ENCODE peak calls at places on chromosomes 6 and 20, in eight cellular contexts. One of them, this sample, is unnamed.
A peak's percentile ranks its signal among the peaks of the same experiment; 100 is the strongest.

GRCh38 chr6:127520061-127520460 is 926 bp upstream of the MTCL3 start:
- DNase-seq in stimulated activated CD4-positive, alpha-beta T cell treated with anti-CD3 and anti-CD28 coated beads, Interleukin-12 subunit alpha, Interleukin-12 subunit beta, amount 100 ng/mL, for 4 hours: no peak
- DNase-seq in NCI-H446: peak; percentile 33
- DNase-seq in activated CD4-positive, CD25-positive, alpha-beta regulatory T cell: no peak
- DNase-seq in glutamatergic neuron: no peak
- DNase-seq in AG04450: no peak
- DNase-seq in heart left ventricle: no peak
- DNase-seq in iris pigment epithelial cell: peak; percentile 12
- DNase-seq in this sample: no peak

GRCh38 chr6:54194067-54194466 is 82.8 kb downstream of the MLIP start:
- DNase-seq in NCI-H446: no peak
- DNase-seq in activated CD4-positive, CD25-positive, alpha-beta regulatory T cell: no peak
- DNase-seq in AG04450: peak; percentile 3
- DNase-seq in heart left ventricle: no peak
- DNase-seq in iris pigment epithelial cell: peak; percentile 82
- DNase-seq in glutamatergic neuron: no peak
- DNase-seq in stimulated activated CD4-positive, alpha-beta T cell treated with anti-CD3 and anti-CD28 coated beads, Interleukin-12 subunit alpha, Interleukin-12 subunit beta, amount 100 ng/mL, for 4 hours: no peak
- DNase-seq in this sample: no peak

GRCh38 chr6:52104979-52105378 is 17.6 kb upstream of the PKHD1 start:
- DNase-seq in AG04450: no peak
- DNase-seq in NCI-H446: no peak
- DNase-seq in iris pigment epithelial cell: no peak
- DNase-seq in activated CD4-positive, CD25-positive, alpha-beta regulatory T cell: no peak
- DNase-seq in stimulated activated CD4-positive, alpha-beta T cell treated with anti-CD3 and anti-CD28 coated beads, Interleukin-12 subunit alpha, Interleukin-12 subunit beta, amount 100 ng/mL, for 4 hours: no peak
- DNase-seq in heart left ventricle: no peak
- DNase-seq in glutamatergic neuron: no peak
- DNase-seq in this sample: no peak

GRCh38 chr6:50249493-50249892 is 199.8 kb upstream of the DEFB112 start:
- DNase-seq in NCI-H446: no peak
- DNase-seq in glutamatergic neuron: no peak
- DNase-seq in AG04450: peak; percentile 7
- DNase-seq in heart left ventricle: no peak
- DNase-seq in iris pigment epithelial cell: peak; percentile 50
- DNase-seq in activated CD4-positive, CD25-positive, alpha-beta regulatory T cell: no peak
- DNase-seq in stimulated activated CD4-positive, alpha-beta T cell treated with anti-CD3 and anti-CD28 coated beads, Interleukin-12 subunit alpha, Interleukin-12 subunit beta, amount 100 ng/mL, for 4 hours: no peak
- DNase-seq in this sample: no peak

GRCh38 chr6:30735668-30736314 is 6.7 kb downstream of the FLOT1 start:
- DNase-seq in activated CD4-positive, CD25-positive, alpha-beta regulatory T cell: no peak
- DNase-seq in stimulated activated CD4-positive, alpha-beta T cell treated with anti-CD3 and anti-CD28 coated beads, Interleukin-12 subunit alpha, Interleukin-12 subunit beta, amount 100 ng/mL, for 4 hours: no peak
- DNase-seq in AG04450: no peak
- DNase-seq in heart left ventricle: no peak
- DNase-seq in NCI-H446: no peak
- DNase-seq in iris pigment epithelial cell: no peak
- DNase-seq in glutamatergic neuron: no peak
- DNase-seq in this sample: no peak

GRCh38 chr6:33610779-33611421 is 10.2 kb upstream of the ITPR3 start:
- DNase-seq in glutamatergic neuron: no peak
- DNase-seq in stimulated activated CD4-positive, alpha-beta T cell treated with anti-CD3 and anti-CD28 coated beads, Interleukin-12 subunit alpha, Interleukin-12 subunit beta, amount 100 ng/mL, for 4 hours: no peak
- DNase-seq in iris pigment epithelial cell: no peak
- DNase-seq in activated CD4-positive, CD25-positive, alpha-beta regulatory T cell: no peak
- DNase-seq in AG04450: no peak
- DNase-seq in heart left ventricle: peak; percentile 55
- DNase-seq in NCI-H446: no peak
- DNase-seq in this sample: no peak

GRCh38 chr6:148846778-148847761 is 100.2 kb downstream of the UST start:
- DNase-seq in NCI-H446: no peak
- DNase-seq in iris pigment epithelial cell: no peak
- DNase-seq in AG04450: no peak
- DNase-seq in activated CD4-positive, CD25-positive, alpha-beta regulatory T cell: no peak
- DNase-seq in stimulated activated CD4-positive, alpha-beta T cell treated with anti-CD3 and anti-CD28 coated beads, Interleukin-12 subunit alpha, Interleukin-12 subunit beta, amount 100 ng/mL, for 4 hours: no peak
- DNase-seq in glutamatergic neuron: no peak
- DNase-seq in heart left ventricle: peak; percentile 29
- DNase-seq in this sample: no peak

GRCh38 chr6:165010556-165011535 is 298.6 kb downstream of the C6orf118 start:
- DNase-seq in heart left ventricle: no peak
- DNase-seq in glutamatergic neuron: no peak
- DNase-seq in iris pigment epithelial cell: peak; percentile 10
- DNase-seq in AG04450: no peak
- DNase-seq in stimulated activated CD4-positive, alpha-beta T cell treated with anti-CD3 and anti-CD28 coated beads, Interleukin-12 subunit alpha, Interleukin-12 subunit beta, amount 100 ng/mL, for 4 hours: no peak
- DNase-seq in NCI-H446: no peak
- DNase-seq in activated CD4-positive, CD25-positive, alpha-beta regulatory T cell: no peak
- DNase-seq in this sample: no peak

GRCh38 chr6:166417285-166417691 is 34.5 kb upstream of the MPC1 start:
- DNase-seq in AG04450: no peak
- DNase-seq in NCI-H446: no peak
- DNase-seq in stimulated activated CD4-positive, alpha-beta T cell treated with anti-CD3 and anti-CD28 coated beads, Interleukin-12 subunit alpha, Interleukin-12 subunit beta, amount 100 ng/mL, for 4 hours: no peak
- DNase-seq in iris pigment epithelial cell: no peak
- DNase-seq in activated CD4-positive, CD25-positive, alpha-beta regulatory T cell: no peak
- DNase-seq in heart left ventricle: no peak
- DNase-seq in glutamatergic neuron: peak; percentile 45
- DNase-seq in this sample: no peak

GRCh38 chr6:24332306-24332705 is 25.6 kb downstream of the DCDC2 start:
- DNase-seq in glutamatergic neuron: no peak
- DNase-seq in NCI-H446: no peak
- DNase-seq in stimulated activated CD4-positive, alpha-beta T cell treated with anti-CD3 and anti-CD28 coated beads, Interleukin-12 subunit alpha, Interleukin-12 subunit beta, amount 100 ng/mL, for 4 hours: no peak
- DNase-seq in heart left ventricle: no peak
- DNase-seq in iris pigment epithelial cell: peak; percentile 60
- DNase-seq in AG04450: no peak
- DNase-seq in activated CD4-positive, CD25-positive, alpha-beta regulatory T cell: no peak
- DNase-seq in this sample: no peak

GRCh38 chr20:57448764-57449354 is 57.7 kb downstream of the RBM38 start:
- DNase-seq in iris pigment epithelial cell: no peak
- DNase-seq in activated CD4-positive, CD25-positive, alpha-beta regulatory T cell: no peak
- DNase-seq in glutamatergic neuron: no peak
- DNase-seq in NCI-H446: no peak
- DNase-seq in AG04450: no peak
- DNase-seq in stimulated activated CD4-positive, alpha-beta T cell treated with anti-CD3 and anti-CD28 coated beads, Interleukin-12 subunit alpha, Interleukin-12 subunit beta, amount 100 ng/mL, for 4 hours: no peak
- DNase-seq in heart left ventricle: no peak
- DNase-seq in this sample: no peak

GRCh38 chr20:39822667-39823066 is 860.5 kb downstream of the DHX35 start:
- DNase-seq in glutamatergic neuron: no peak
- DNase-seq in NCI-H446: no peak
- DNase-seq in iris pigment epithelial cell: peak; percentile 9
- DNase-seq in stimulated activated CD4-positive, alpha-beta T cell treated with anti-CD3 and anti-CD28 coated beads, Interleukin-12 subunit alpha, Interleukin-12 subunit beta, amount 100 ng/mL, for 4 hours: no peak
- DNase-seq in activated CD4-positive, CD25-positive, alpha-beta regulatory T cell: no peak
- DNase-seq in heart left ventricle: no peak
- DNase-seq in AG04450: no peak
- DNase-seq in this sample: no peak

GRCh38 chr6:30615958-30616810 is 859 bp downstream of the PPP1R10 start:
- DNase-seq in glutamatergic neuron: peak; percentile 24
- DNase-seq in stimulated activated CD4-positive, alpha-beta T cell treated with anti-CD3 and anti-CD28 coated beads, Interleukin-12 subunit alpha, Interleukin-12 subunit beta, amount 100 ng/mL, for 4 hours: no peak
- DNase-seq in NCI-H446: peak; percentile 74
- DNase-seq in iris pigment epithelial cell: peak; percentile 21
- DNase-seq in heart left ventricle: no peak
- DNase-seq in activated CD4-positive, CD25-positive, alpha-beta regulatory T cell: no peak
- DNase-seq in AG04450: no peak
- DNase-seq in this sample: peak; percentile 14

GRCh38 chr20:55888655-55889054 is 116.7 kb downstream of the CBLN4 start:
- DNase-seq in heart left ventricle: no peak
- DNase-seq in iris pigment epithelial cell: no peak
- DNase-seq in glutamatergic neuron: no peak
- DNase-seq in NCI-H446: no peak
- DNase-seq in stimulated activated CD4-positive, alpha-beta T cell treated with anti-CD3 and anti-CD28 coated beads, Interleukin-12 subunit alpha, Interleukin-12 subunit beta, amount 100 ng/mL, for 4 hours: no peak
- DNase-seq in activated CD4-positive, CD25-positive, alpha-beta regulatory T cell: no peak
- DNase-seq in AG04450: no peak
- DNase-seq in this sample: no peak

GRCh38 chr20:38405132-38405531 is 30.0 kb downstream of the SNHG17 start:
- DNase-seq in NCI-H446: no peak
- DNase-seq in iris pigment epithelial cell: no peak
- DNase-seq in AG04450: no peak
- DNase-seq in heart left ventricle: no peak
- DNase-seq in glutamatergic neuron: no peak
- DNase-seq in activated CD4-positive, CD25-positive, alpha-beta regulatory T cell: no peak
- DNase-seq in stimulated activated CD4-positive, alpha-beta T cell treated with anti-CD3 and anti-CD28 coated beads, Interleukin-12 subunit alpha, Interleukin-12 subunit beta, amount 100 ng/mL, for 4 hours: no peak
- DNase-seq in this sample: no peak

GRCh38 chr6:125899726-125900182 is 56.8 kb upstream of the HINT3 start:
- DNase-seq in NCI-H446: no peak
- DNase-seq in stimulated activated CD4-positive, alpha-beta T cell treated with anti-CD3 and anti-CD28 coated beads, Interleukin-12 subunit alpha, Interleukin-12 subunit beta, amount 100 ng/mL, for 4 hours: no peak
- DNase-seq in AG04450: no peak
- DNase-seq in glutamatergic neuron: no peak
- DNase-seq in iris pigment epithelial cell: no peak
- DNase-seq in activated CD4-positive, CD25-positive, alpha-beta regulatory T cell: no peak
- DNase-seq in heart left ventricle: no peak
- DNase-seq in this sample: no peak

GRCh38 chr6:27795697-27796494 is 116.3 kb downstream of the OR2B2 start:
- DNase-seq in iris pigment epithelial cell: peak; percentile 81
- DNase-seq in glutamatergic neuron: no peak
- DNase-seq in heart left ventricle: no peak
- DNase-seq in AG04450: peak; percentile 84
- DNase-seq in stimulated activated CD4-positive, alpha-beta T cell treated with anti-CD3 and anti-CD28 coated beads, Interleukin-12 subunit alpha, Interleukin-12 subunit beta, amount 100 ng/mL, for 4 hours: peak; percentile 30
- DNase-seq in activated CD4-positive, CD25-positive, alpha-beta regulatory T cell: peak; percentile 19
- DNase-seq in NCI-H446: peak; percentile 93
- DNase-seq in this sample: peak; percentile 84

GRCh38 chr6:151149788-151150187 is 90.0 kb upstream of the AKAP12 start:
- DNase-seq in glutamatergic neuron: no peak
- DNase-seq in iris pigment epithelial cell: no peak
- DNase-seq in AG04450: no peak
- DNase-seq in NCI-H446: no peak
- DNase-seq in activated CD4-positive, CD25-positive, alpha-beta regulatory T cell: no peak
- DNase-seq in stimulated activated CD4-positive, alpha-beta T cell treated with anti-CD3 and anti-CD28 coated beads, Interleukin-12 subunit alpha, Interleukin-12 subunit beta, amount 100 ng/mL, for 4 hours: no peak
- DNase-seq in heart left ventricle: no peak
- DNase-seq in this sample: no peak

GRCh38 chr6:6230286-6230685 is 90.2 kb downstream of the F13A1 start:
- DNase-seq in heart left ventricle: no peak
- DNase-seq in stimulated activated CD4-positive, alpha-beta T cell treated with anti-CD3 and anti-CD28 coated beads, Interleukin-12 subunit alpha, Interleukin-12 subunit beta, amount 100 ng/mL, for 4 hours: no peak
- DNase-seq in AG04450: no peak
- DNase-seq in iris pigment epithelial cell: no peak
- DNase-seq in glutamatergic neuron: no peak
- DNase-seq in NCI-H446: no peak
- DNase-seq in activated CD4-positive, CD25-positive, alpha-beta regulatory T cell: no peak
- DNase-seq in this sample: no peak

GRCh38 chr6:12258591-12258990 is 31.6 kb upstream of the EDN1 start:
- DNase-seq in stimulated activated CD4-positive, alpha-beta T cell treated with anti-CD3 and anti-CD28 coated beads, Interleukin-12 subunit alpha, Interleukin-12 subunit beta, amount 100 ng/mL, for 4 hours: no peak
- DNase-seq in AG04450: no peak
- DNase-seq in activated CD4-positive, CD25-positive, alpha-beta regulatory T cell: no peak
- DNase-seq in heart left ventricle: no peak
- DNase-seq in glutamatergic neuron: no peak
- DNase-seq in NCI-H446: no peak
- DNase-seq in iris pigment epithelial cell: no peak
- DNase-seq in this sample: no peak

GRCh38 chr20:16189371-16189770 is 383.9 kb downstream of the KIF16B start:
- DNase-seq in heart left ventricle: no peak
- DNase-seq in iris pigment epithelial cell: no peak
- DNase-seq in glutamatergic neuron: no peak
- DNase-seq in activated CD4-positive, CD25-positive, alpha-beta regulatory T cell: no peak
- DNase-seq in AG04450: no peak
- DNase-seq in stimulated activated CD4-positive, alpha-beta T cell treated with anti-CD3 and anti-CD28 coated beads, Interleukin-12 subunit alpha, Interleukin-12 subunit beta, amount 100 ng/mL, for 4 hours: no peak
- DNase-seq in NCI-H446: no peak
- DNase-seq in this sample: no peak

GRCh38 chr6:151679941-151680340 is 127.5 kb upstream of the ESR1 start:
- DNase-seq in activated CD4-positive, CD25-positive, alpha-beta regulatory T cell: no peak
- DNase-seq in glutamatergic neuron: no peak
- DNase-seq in stimulated activated CD4-positive, alpha-beta T cell treated with anti-CD3 and anti-CD28 coated beads, Interleukin-12 subunit alpha, Interleukin-12 subunit beta, amount 100 ng/mL, for 4 hours: no peak
- DNase-seq in heart left ventricle: no peak
- DNase-seq in iris pigment epithelial cell: no peak
- DNase-seq in AG04450: no peak
- DNase-seq in NCI-H446: no peak
- DNase-seq in this sample: no peak

GRCh38 chr6:85672050-85672449 is 29.4 kb upstream of the SYNCRIP start:
- DNase-seq in activated CD4-positive, CD25-positive, alpha-beta regulatory T cell: no peak
- DNase-seq in NCI-H446: no peak
- DNase-seq in heart left ventricle: no peak
- DNase-seq in glutamatergic neuron: no peak
- DNase-seq in iris pigment epithelial cell: no peak
- DNase-seq in stimulated activated CD4-positive, alpha-beta T cell treated with anti-CD3 and anti-CD28 coated beads, Interleukin-12 subunit alpha, Interleukin-12 subunit beta, amount 100 ng/mL, for 4 hours: no peak
- DNase-seq in AG04450: no peak
- DNase-seq in this sample: no peak

GRCh38 chr20:11277170-11277569 is 603.4 kb upstream of the JAG1 start:
- DNase-seq in heart left ventricle: no peak
- DNase-seq in AG04450: no peak
- DNase-seq in NCI-H446: no peak
- DNase-seq in stimulated activated CD4-positive, alpha-beta T cell treated with anti-CD3 and anti-CD28 coated beads, Interleukin-12 subunit alpha, Interleukin-12 subunit beta, amount 100 ng/mL, for 4 hours: no peak
- DNase-seq in glutamatergic neuron: no peak
- DNase-seq in activated CD4-positive, CD25-positive, alpha-beta regulatory T cell: no peak
- DNase-seq in iris pigment epithelial cell: no peak
- DNase-seq in this sample: no peak

GRCh38 chr20:35307666-35308653 is 15.7 kb upstream of the FAM83C start:
- DNase-seq in stimulated activated CD4-positive, alpha-beta T cell treated with anti-CD3 and anti-CD28 coated beads, Interleukin-12 subunit alpha, Interleukin-12 subunit beta, amount 100 ng/mL, for 4 hours: no peak
- DNase-seq in iris pigment epithelial cell: peak; percentile 52
- DNase-seq in NCI-H446: peak; percentile 94
- DNase-seq in activated CD4-positive, CD25-positive, alpha-beta regulatory T cell: no peak
- DNase-seq in glutamatergic neuron: no peak
- DNase-seq in heart left ventricle: peak; percentile 85
- DNase-seq in AG04450: no peak
- DNase-seq in this sample: no peak

GRCh38 chr6:11231564-11232176 is 798 bp downstream of the NEDD9 start:
- DNase-seq in glutamatergic neuron: no peak
- DNase-seq in iris pigment epithelial cell: peak; percentile 47
- DNase-seq in AG04450: no peak
- DNase-seq in heart left ventricle: no peak
- DNase-seq in NCI-H446: no peak
- DNase-seq in stimulated activated CD4-positive, alpha-beta T cell treated with anti-CD3 and anti-CD28 coated beads, Interleukin-12 subunit alpha, Interleukin-12 subunit beta, amount 100 ng/mL, for 4 hours: no peak
- DNase-seq in activated CD4-positive, CD25-positive, alpha-beta regulatory T cell: no peak
- DNase-seq in this sample: no peak

GRCh38 chr6:75344021-75344420 is 59.4 kb upstream of the TMEM30A start:
- DNase-seq in stimulated activated CD4-positive, alpha-beta T cell treated with anti-CD3 and anti-CD28 coated beads, Interleukin-12 subunit alpha, Interleukin-12 subunit beta, amount 100 ng/mL, for 4 hours: no peak
- DNase-seq in heart left ventricle: no peak
- DNase-seq in NCI-H446: no peak
- DNase-seq in AG04450: no peak
- DNase-seq in glutamatergic neuron: no peak
- DNase-seq in iris pigment epithelial cell: no peak
- DNase-seq in activated CD4-positive, CD25-positive, alpha-beta regulatory T cell: no peak
- DNase-seq in this sample: no peak

GRCh38 chr6:111874030-111874425 is 776 bp upstream of the FYN start:
- DNase-seq in NCI-H446: no peak
- DNase-seq in activated CD4-positive, CD25-positive, alpha-beta regulatory T cell: peak; percentile 17
- DNase-seq in iris pigment epithelial cell: peak; percentile 49
- DNase-seq in stimulated activated CD4-positive, alpha-beta T cell treated with anti-CD3 and anti-CD28 coated beads, Interleukin-12 subunit alpha, Interleukin-12 subunit beta, amount 100 ng/mL, for 4 hours: peak; percentile 59
- DNase-seq in glutamatergic neuron: no peak
- DNase-seq in heart left ventricle: no peak
- DNase-seq in AG04450: no peak
- DNase-seq in this sample: no peak

GRCh38 chr20:37379967-37380828 is 34.3 kb downstream of the SRC start:
- DNase-seq in stimulated activated CD4-positive, alpha-beta T cell treated with anti-CD3 and anti-CD28 coated beads, Interleukin-12 subunit alpha, Interleukin-12 subunit beta, amount 100 ng/mL, for 4 hours: no peak
- DNase-seq in activated CD4-positive, CD25-positive, alpha-beta regulatory T cell: no peak
- DNase-seq in iris pigment epithelial cell: peak; percentile 76
- DNase-seq in AG04450: no peak
- DNase-seq in NCI-H446: no peak
- DNase-seq in heart left ventricle: no peak
- DNase-seq in glutamatergic neuron: no peak
- DNase-seq in this sample: no peak

GRCh38 chr6:131381052-131381451 is 192.0 kb upstream of the ARG1 start:
- DNase-seq in NCI-H446: no peak
- DNase-seq in glutamatergic neuron: peak; percentile 28
- DNase-seq in heart left ventricle: no peak
- DNase-seq in AG04450: no peak
- DNase-seq in stimulated activated CD4-positive, alpha-beta T cell treated with anti-CD3 and anti-CD28 coated beads, Interleukin-12 subunit alpha, Interleukin-12 subunit beta, amount 100 ng/mL, for 4 hours: no peak
- DNase-seq in activated CD4-positive, CD25-positive, alpha-beta regulatory T cell: no peak
- DNase-seq in iris pigment epithelial cell: no peak
- DNase-seq in this sample: no peak

GRCh38 chr6:45421700-45422540 is 44.2 kb upstream of the SUPT3H start:
- DNase-seq in activated CD4-positive, CD25-positive, alpha-beta regulatory T cell: peak; percentile 32
- DNase-seq in stimulated activated CD4-positive, alpha-beta T cell treated with anti-CD3 and anti-CD28 coated beads, Interleukin-12 subunit alpha, Interleukin-12 subunit beta, amount 100 ng/mL, for 4 hours: peak; percentile 46
- DNase-seq in AG04450: no peak
- DNase-seq in iris pigment epithelial cell: peak; percentile 63
- DNase-seq in heart left ventricle: peak; percentile 50
- DNase-seq in NCI-H446: no peak
- DNase-seq in glutamatergic neuron: peak; percentile 58
- DNase-seq in this sample: no peak

GRCh38 chr20:14775778-14776177 is 438.4 kb upstream of the FLRT3 start:
- DNase-seq in stimulated activated CD4-positive, alpha-beta T cell treated with anti-CD3 and anti-CD28 coated beads, Interleukin-12 subunit alpha, Interleukin-12 subunit beta, amount 100 ng/mL, for 4 hours: no peak
- DNase-seq in iris pigment epithelial cell: peak; percentile 77
- DNase-seq in heart left ventricle: no peak
- DNase-seq in NCI-H446: no peak
- DNase-seq in glutamatergic neuron: no peak
- DNase-seq in activated CD4-positive, CD25-positive, alpha-beta regulatory T cell: no peak
- DNase-seq in AG04450: no peak
- DNase-seq in this sample: peak; percentile 66

GRCh38 chr20:62837790-62838458 is 21.1 kb downstream of the COL9A3 start:
- DNase-seq in stimulated activated CD4-positive, alpha-beta T cell treated with anti-CD3 and anti-CD28 coated beads, Interleukin-12 subunit alpha, Interleukin-12 subunit beta, amount 100 ng/mL, for 4 hours: no peak
- DNase-seq in heart left ventricle: peak; percentile 49
- DNase-seq in iris pigment epithelial cell: peak; percentile 62
- DNase-seq in glutamatergic neuron: no peak
- DNase-seq in AG04450: no peak
- DNase-seq in NCI-H446: no peak
- DNase-seq in activated CD4-positive, CD25-positive, alpha-beta regulatory T cell: no peak
- DNase-seq in this sample: peak; percentile 63

GRCh38 chr6:33840064-33840926 is 36.5 kb upstream of the MLN start:
- DNase-seq in heart left ventricle: no peak
- DNase-seq in NCI-H446: no peak
- DNase-seq in glutamatergic neuron: no peak
- DNase-seq in AG04450: peak; percentile 85
- DNase-seq in activated CD4-positive, CD25-positive, alpha-beta regulatory T cell: no peak
- DNase-seq in stimulated activated CD4-positive, alpha-beta T cell treated with anti-CD3 and anti-CD28 coated beads, Interleukin-12 subunit alpha, Interleukin-12 subunit beta, amount 100 ng/mL, for 4 hours: no peak
- DNase-seq in iris pigment epithelial cell: peak; percentile 98
- DNase-seq in this sample: peak; percentile 86

This sample was measured in fibroblast of the conjunctiva.